ENCODE peak calls at places on chromosomes 3 and 15, in nine cellular contexts. B is fibroblast of mammary gland, I is MM.1S, Z is HepG2, C is right atrium auricular region, T is upper lobe of right lung, V is endodermal cell, J is colonic mucosa, L is GM12865. Q is an unnamed sample.

GRCh38 chr3:157142315-157142714 is 17.6 kb downstream of the CCNL1 start:
- DNase-seq in Z (no peak), J (no peak), L (no peak), V (peak), I (peak), C (no peak), B (no peak), T (no peak), Q (no peak)

GRCh38 chr15:78438595-78439285 is 724 bp downstream of the IREB2 start:
- DNase-seq in L (peak), V (peak), T (no peak), B (peak), J (no peak), I (peak), C (no peak), Z (peak), Q (peak)

GRCh38 chr3:74592359-74592758 is 22.1 kb downstream of the CNTN3 start:
- DNase-seq in I (no peak), V (no peak), Z (no peak), J (no peak), C (no peak), T (no peak), B (peak), L (no peak), Q (no peak)

GRCh38 chr3:196397941-196398340 is 34.3 kb downstream of the UBXN7 start:
- DNase-seq in L (no peak), J (no peak), Z (no peak), T (no peak), B (no peak), V (no peak), I (no peak), C (no peak), Q (no peak)

GRCh38 chr3:53822331-53822741 is 23.9 kb downstream of the CHDH start:
- DNase-seq in T (no peak), L (no peak), Z (no peak), V (peak), B (no peak), J (no peak), C (no peak), I (no peak), Q (no peak)

GRCh38 chr15:60589253-60589652 is 110.3 kb upstream of the ICE2 start:
- DNase-seq in Z (no peak), B (no peak), I (no peak), J (no peak), T (no peak), V (no peak), C (no peak), L (peak), Q (peak)

GRCh38 chr3:177229791-177230190 is 32.5 kb upstream of the TBL1XR1 start:
- DNase-seq in V (no peak), C (no peak), J (no peak), I (no peak), L (no peak), B (peak), Z (peak), T (no peak), Q (no peak)

GRCh38 chr3:127961963-127962362 is 46.9 kb downstream of the KBTBD12 start:
- DNase-seq in V (peak), B (peak), Z (peak), L (no peak), I (no peak), C (no peak), J (peak), T (no peak), Q (no peak)

DNA sequence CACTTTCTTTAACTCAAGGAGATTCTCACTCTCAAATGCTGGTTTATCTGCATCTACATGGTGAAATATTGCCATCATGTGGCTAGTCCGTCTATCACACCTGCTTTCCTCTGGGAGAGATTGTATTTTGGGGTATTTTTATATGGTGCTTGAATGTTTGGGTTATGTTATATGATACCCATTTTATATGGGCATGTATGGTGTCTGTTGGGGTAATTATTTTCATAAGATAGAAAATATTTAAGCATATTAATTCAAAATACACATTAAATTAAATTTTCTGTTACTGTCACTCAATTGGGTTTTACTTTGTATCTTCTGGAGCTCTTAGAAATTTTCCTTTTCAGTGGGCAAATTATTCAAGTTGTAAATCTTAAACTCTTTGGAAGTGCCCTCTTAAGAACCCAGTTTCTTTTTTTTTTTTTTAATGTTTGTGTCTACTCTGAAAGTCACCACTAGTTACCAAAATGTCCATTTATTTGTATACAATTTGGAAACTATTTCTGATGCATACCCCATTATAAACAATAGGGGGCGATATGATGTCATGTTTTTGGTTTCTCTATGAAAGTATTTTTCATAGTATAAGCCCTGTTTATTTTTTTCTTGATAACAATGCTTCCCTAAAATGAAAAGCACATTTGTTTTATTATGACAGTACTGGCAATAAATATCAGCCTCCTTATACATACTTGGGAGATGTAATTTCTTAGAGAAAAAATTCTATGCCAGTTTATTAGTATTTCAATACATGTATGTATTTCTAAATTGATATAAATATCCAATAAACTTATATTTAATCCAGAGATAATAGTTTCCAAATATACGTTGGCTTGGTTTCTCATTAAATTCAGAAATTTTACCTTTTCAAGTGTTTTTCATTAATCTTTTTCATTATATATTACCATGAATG is 36.1 kb upstream of the PLSCR5 start:
- DNase-seq in T (no peak), V (peak), I (peak), J (no peak), L (peak), B (peak), C (no peak), Z (peak), Q (peak)
- TF ChIP-seq CTCF in T (peak), V (peak), I (peak), J (peak), L (peak), B (peak), C (peak), Z (peak), Q (peak)

GRCh38 chr3:133573054-133573628 is 345 bp upstream of the CDV3 start:
- DNase-seq in T (peak), B (peak), Z (peak), L (peak), I (peak), V (peak), J (peak), C (peak), Q (peak)
- TF ChIP-seq CTCF in T (peak), B (no peak), Z (peak), L (peak), I (no peak), V (peak), J (no peak), C (no peak), Q (peak)

DNA sequence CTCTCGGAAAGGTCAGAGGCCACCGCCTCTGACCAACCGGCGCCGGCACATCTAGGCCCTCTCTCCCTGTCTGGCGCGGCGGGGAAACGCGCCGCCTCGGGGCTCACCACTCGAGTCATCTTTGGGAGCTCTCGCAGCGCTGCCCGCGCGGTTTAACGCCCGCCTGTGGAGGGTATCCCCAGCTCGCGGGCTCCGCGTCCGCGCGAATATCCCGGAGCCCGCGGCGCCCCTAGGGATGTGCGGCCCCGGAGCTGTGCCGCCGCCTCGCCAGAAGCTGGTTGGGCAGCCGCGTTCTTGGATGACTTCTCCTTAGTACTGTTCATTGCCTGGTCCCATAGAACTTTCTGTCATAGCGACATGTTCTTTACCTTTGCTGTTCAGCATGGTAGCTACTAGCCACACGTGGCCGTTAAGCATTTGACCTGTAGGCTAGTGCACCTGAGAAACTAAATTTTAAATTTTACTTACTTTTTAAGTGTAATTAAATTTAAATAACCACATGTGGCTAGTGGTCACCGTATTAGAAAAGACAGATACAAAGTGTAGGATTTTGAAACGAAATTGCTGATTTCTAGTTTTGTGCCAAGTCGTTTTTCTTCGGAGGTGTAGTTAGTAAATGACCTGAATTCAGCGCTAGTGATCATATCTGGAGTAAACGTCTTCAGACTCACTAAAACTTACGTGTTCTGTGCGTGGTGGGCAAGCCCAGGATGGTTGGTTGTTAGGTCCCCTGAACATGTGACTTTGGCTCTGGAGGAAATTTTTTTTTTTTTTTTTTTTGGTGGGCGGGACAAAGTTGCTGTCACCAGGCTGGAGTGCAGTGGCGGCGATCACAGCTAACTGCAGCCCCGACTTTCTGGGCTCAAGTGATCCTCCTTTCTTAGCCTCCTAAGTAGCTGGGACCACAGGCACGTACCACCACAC is 835 bp downstream of the ARIH2 start:
- DNase-seq in L (peak), Z (peak), J (peak), B (peak), T (no peak), V (peak), I (peak), C (no peak), Q (peak)
- TF ChIP-seq CTCF in L (no peak), Z (no peak), J (no peak), B (no peak), T (no peak), V (no peak), I (no peak), C (no peak), Q (no peak)

GRCh38 chr3:156010829-156011228 is 109.5 kb upstream of the KCNAB1 start:
- DNase-seq in Z (peak), T (no peak), L (peak), I (peak), B (peak), J (no peak), V (peak), C (no peak), Q (peak)
- TF ChIP-seq CTCF in Z (peak), T (peak), L (peak), I (peak), B (peak), J (no peak), V (peak), C (peak), Q (no peak)

DNA sequence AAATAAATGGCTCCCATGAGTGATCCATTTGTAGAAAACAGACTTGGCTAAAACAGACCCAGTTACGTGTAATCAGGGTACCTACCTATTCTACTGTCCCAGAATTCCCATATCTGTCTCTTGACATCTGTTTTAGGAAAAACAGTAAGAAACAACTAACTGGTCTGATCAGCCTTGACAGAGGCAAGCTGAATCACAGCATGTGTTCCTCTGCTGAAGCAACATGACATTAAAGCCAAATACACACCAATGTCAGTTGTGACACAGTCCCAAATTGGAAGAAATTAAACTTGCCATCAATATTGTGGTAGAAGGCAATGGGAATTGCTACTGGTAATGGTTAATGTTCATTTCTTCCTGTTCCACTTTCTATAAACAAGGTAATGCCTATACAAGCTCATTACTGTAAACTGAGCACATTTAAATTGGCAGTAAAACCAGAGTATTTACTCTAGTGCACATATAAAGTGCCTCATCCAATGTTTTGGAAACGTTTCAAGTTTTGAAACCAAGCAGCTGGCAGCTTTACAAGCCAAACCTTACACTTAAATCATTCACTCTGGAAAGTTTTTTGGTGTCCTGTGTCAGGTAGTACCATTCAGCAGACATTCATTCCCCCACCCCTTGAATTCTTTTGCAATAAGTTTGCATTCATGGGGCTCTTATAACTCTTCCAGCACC is 26.9 kb downstream of the ALDH1A2 start:
- DNase-seq in C (no peak), V (no peak), J (peak), Z (no peak), T (no peak), B (peak), L (no peak), I (no peak), Q (no peak)
- TF ChIP-seq CTCF in C (no peak), V (no peak), J (no peak), Z (no peak), T (no peak), B (no peak), L (no peak), I (no peak), Q (no peak)

DNA sequence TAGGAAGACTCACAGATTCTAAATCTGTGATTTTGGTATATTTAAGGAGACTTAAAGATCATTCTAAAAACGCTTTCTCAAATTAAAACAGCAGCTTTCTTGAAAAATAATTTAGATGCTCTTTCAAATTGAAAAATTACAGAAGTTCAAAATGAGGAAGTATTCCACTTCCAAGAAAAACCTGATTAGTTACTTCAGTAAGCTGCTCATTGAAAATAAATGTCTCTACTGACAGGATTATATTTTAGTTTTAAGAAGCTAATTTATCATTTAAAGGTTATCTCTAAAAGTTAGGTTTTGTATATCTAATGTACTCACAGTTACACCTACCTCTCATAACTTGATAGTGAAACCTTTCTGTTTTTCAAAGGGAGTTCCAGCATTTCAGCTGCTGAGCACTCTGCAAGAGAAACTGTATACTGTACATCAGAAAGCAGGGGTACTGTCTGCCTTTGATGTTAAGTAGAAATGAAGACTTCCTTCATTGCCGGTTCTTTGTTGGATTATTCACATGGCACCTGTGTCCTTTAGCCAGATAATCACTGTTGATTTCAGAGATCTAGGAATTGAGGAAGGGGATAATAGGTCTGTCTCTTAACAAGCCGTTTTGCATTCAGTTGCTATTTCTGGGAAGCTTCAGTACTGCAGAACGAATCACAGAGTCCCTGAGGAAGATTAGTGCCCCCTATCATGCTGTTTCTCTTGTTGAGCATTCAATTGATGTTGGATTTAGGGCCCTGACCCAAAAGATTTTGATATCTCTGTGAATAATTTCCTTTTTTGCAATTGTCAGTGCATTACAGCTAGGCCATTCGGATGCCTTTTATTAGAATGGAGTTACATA is 161.7 kb downstream of the TCF12 start:
- DNase-seq in C (no peak), Z (no peak), T (no peak), J (no peak), I (peak), L (peak), V (no peak), B (no peak), Q (no peak)
- TF ChIP-seq CTCF in C (no peak), Z (no peak), T (no peak), J (no peak), I (no peak), L (no peak), V (peak), B (peak), Q (no peak)

GRCh38 chr15:71010997-71011396 is 104.3 kb upstream of the THSD4 start:
- DNase-seq in Z (no peak), B (no peak), J (no peak), L (no peak), V (no peak), T (no peak), I (no peak), C (no peak), Q (no peak)

GRCh38 chr15:71010439-71010838 is 104.8 kb upstream of the THSD4 start:
- DNase-seq in Z (no peak), J (no peak), V (no peak), C (no peak), B (no peak), L (no peak), I (no peak), T (no peak), Q (no peak)

GRCh38 chr15:71015342-71015741 is 99.9 kb upstream of the THSD4 start:
- DNase-seq in L (no peak), Z (no peak), T (no peak), C (no peak), J (no peak), B (no peak), V (peak), I (no peak), Q (no peak)

GRCh38 chr15:71011503-71012155 is 103.6 kb upstream of the THSD4 start:
- DNase-seq in C (no peak), Z (peak), T (no peak), V (peak), B (peak), J (peak), L (peak), I (peak), Q (peak)

GRCh38 chr15:71013446-71013845 is 101.8 kb upstream of the THSD4 start:
- DNase-seq in Z (no peak), B (peak), J (no peak), T (no peak), C (no peak), I (no peak), L (no peak), V (no peak), Q (no peak)
- TF ChIP-seq CTCF in Z (no peak), B (no peak), J (no peak), T (no peak), C (no peak), I (no peak), L (no peak), V (no peak), Q (no peak)

GRCh38 chr3:24072193-24072592 is 127.1 kb downstream of the NR1D2 start:
- DNase-seq in T (no peak), V (no peak), C (no peak), Z (no peak), I (no peak), L (no peak), J (no peak), B (no peak), Q (no peak)

GRCh38 chr3:24067483-24067882 is 122.4 kb downstream of the NR1D2 start:
- DNase-seq in I (peak), V (no peak), L (no peak), B (peak), T (no peak), J (no peak), C (no peak), Z (no peak), Q (no peak)

DNA sequence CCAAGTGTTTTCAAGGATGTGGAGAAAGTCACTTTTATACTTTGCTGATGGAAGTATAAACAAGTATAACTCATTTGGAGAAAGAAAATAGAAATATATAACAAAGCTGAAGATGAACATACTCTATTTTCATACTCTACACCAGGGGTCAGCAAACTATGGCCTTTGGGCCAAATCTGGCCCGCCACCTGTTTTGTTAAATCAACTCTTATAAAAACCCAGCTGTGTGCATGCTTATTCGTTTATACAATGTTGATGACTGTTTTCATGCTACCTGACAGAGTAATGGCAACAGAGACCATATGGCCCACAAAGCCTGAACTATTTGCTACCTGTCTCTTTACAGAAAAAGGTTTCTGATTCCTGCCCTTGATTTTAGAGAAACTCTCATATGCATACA is 124.0 kb downstream of the NR1D2 start:
- DNase-seq in B (peak), T (no peak), J (no peak), I (no peak), C (no peak), Z (peak), L (no peak), V (no peak), Q (no peak)
- TF ChIP-seq CTCF in B (peak), T (peak), J (no peak), I (peak), C (peak), Z (peak), L (no peak), V (peak), Q (no peak)